ENCODE peak calls at places on chromosome 12, in nine cellular contexts. One of them, this sample, is unnamed.

GRCh38 chr12:2795291-2796186 is 769 bp downstream of the FKBP4 start:
- DNase-seq in stimulated activated CD8-positive, alpha-beta memory T cell treated with anti-CD3 and anti-CD28 coated beads, Interleukin-15, amount 100 ng/mL, for 24 hours: peak
- DNase-seq in midbrain: peak
- DNase-seq in Right ventricle myocardium superior: peak
- DNase-seq in activated naive CD4-positive, alpha-beta T cell treated with anti-CD3 and anti-CD28 coated beads, Interleukin-2, amount 50 U/mL, for 72 hours: peak
- DNase-seq in stimulated activated CD4-positive, alpha-beta T cell treated with anti-CD3 and anti-CD28 coated beads, Interleukin-12 subunit alpha, Interleukin-12 subunit beta, amount 100 ng/mL, for 48 hours: peak
- DNase-seq in small intestine: peak
- DNase-seq in NCI-H82: peak
- DNase-seq in left colon: peak
- DNase-seq in this sample: peak

GRCh38 chr12:80491176-80491575 is 47.1 kb downstream of the PTPRQ start:
- DNase-seq in stimulated activated CD8-positive, alpha-beta memory T cell treated with anti-CD3 and anti-CD28 coated beads, Interleukin-15, amount 100 ng/mL, for 24 hours: no peak
- DNase-seq in midbrain: no peak
- DNase-seq in Right ventricle myocardium superior: no peak
- DNase-seq in activated naive CD4-positive, alpha-beta T cell treated with anti-CD3 and anti-CD28 coated beads, Interleukin-2, amount 50 U/mL, for 72 hours: no peak
- DNase-seq in stimulated activated CD4-positive, alpha-beta T cell treated with anti-CD3 and anti-CD28 coated beads, Interleukin-12 subunit alpha, Interleukin-12 subunit beta, amount 100 ng/mL, for 48 hours: no peak
- DNase-seq in small intestine: no peak
- DNase-seq in NCI-H82: no peak
- DNase-seq in left colon: no peak
- DNase-seq in this sample: no peak

GRCh38 chr12:122870867-122871664 is 24.9 kb downstream of the VPS37B start:
- DNase-seq in stimulated activated CD8-positive, alpha-beta memory T cell treated with anti-CD3 and anti-CD28 coated beads, Interleukin-15, amount 100 ng/mL, for 24 hours: no peak
- DNase-seq in midbrain: peak
- DNase-seq in Right ventricle myocardium superior: peak
- DNase-seq in activated naive CD4-positive, alpha-beta T cell treated with anti-CD3 and anti-CD28 coated beads, Interleukin-2, amount 50 U/mL, for 72 hours: no peak
- DNase-seq in stimulated activated CD4-positive, alpha-beta T cell treated with anti-CD3 and anti-CD28 coated beads, Interleukin-12 subunit alpha, Interleukin-12 subunit beta, amount 100 ng/mL, for 48 hours: no peak
- DNase-seq in small intestine: peak
- DNase-seq in NCI-H82: no peak
- DNase-seq in left colon: peak
- DNase-seq in this sample: no peak

GRCh38 chr12:991350-992278 is 591 bp downstream of the ERC1 start:
- DNase-seq in stimulated activated CD8-positive, alpha-beta memory T cell treated with anti-CD3 and anti-CD28 coated beads, Interleukin-15, amount 100 ng/mL, for 24 hours: no peak
- DNase-seq in midbrain: no peak
- DNase-seq in Right ventricle myocardium superior: no peak
- DNase-seq in activated naive CD4-positive, alpha-beta T cell treated with anti-CD3 and anti-CD28 coated beads, Interleukin-2, amount 50 U/mL, for 72 hours: no peak
- DNase-seq in stimulated activated CD4-positive, alpha-beta T cell treated with anti-CD3 and anti-CD28 coated beads, Interleukin-12 subunit alpha, Interleukin-12 subunit beta, amount 100 ng/mL, for 48 hours: no peak
- DNase-seq in small intestine: no peak
- DNase-seq in NCI-H82: peak
- DNase-seq in left colon: no peak
- DNase-seq in this sample: peak

GRCh38 chr12:82411561-82412230 is 53.4 kb downstream of the METTL25 start:
- DNase-seq in stimulated activated CD8-positive, alpha-beta memory T cell treated with anti-CD3 and anti-CD28 coated beads, Interleukin-15, amount 100 ng/mL, for 24 hours: no peak
- DNase-seq in midbrain: no peak
- DNase-seq in Right ventricle myocardium superior: no peak
- DNase-seq in activated naive CD4-positive, alpha-beta T cell treated with anti-CD3 and anti-CD28 coated beads, Interleukin-2, amount 50 U/mL, for 72 hours: no peak
- DNase-seq in stimulated activated CD4-positive, alpha-beta T cell treated with anti-CD3 and anti-CD28 coated beads, Interleukin-12 subunit alpha, Interleukin-12 subunit beta, amount 100 ng/mL, for 48 hours: no peak
- DNase-seq in small intestine: no peak
- DNase-seq in NCI-H82: no peak
- DNase-seq in left colon: no peak
- DNase-seq in this sample: no peak

GRCh38 chr12:129136694-129137325 is 283.5 kb downstream of the GLT1D1 start:
- DNase-seq in stimulated activated CD8-positive, alpha-beta memory T cell treated with anti-CD3 and anti-CD28 coated beads, Interleukin-15, amount 100 ng/mL, for 24 hours: no peak
- DNase-seq in midbrain: no peak
- DNase-seq in Right ventricle myocardium superior: no peak
- DNase-seq in activated naive CD4-positive, alpha-beta T cell treated with anti-CD3 and anti-CD28 coated beads, Interleukin-2, amount 50 U/mL, for 72 hours: no peak
- DNase-seq in stimulated activated CD4-positive, alpha-beta T cell treated with anti-CD3 and anti-CD28 coated beads, Interleukin-12 subunit alpha, Interleukin-12 subunit beta, amount 100 ng/mL, for 48 hours: no peak
- DNase-seq in small intestine: no peak
- DNase-seq in NCI-H82: no peak
- DNase-seq in left colon: no peak
- DNase-seq in this sample: no peak

GRCh38 chr12:91940826-91941225 is 204.8 kb downstream of the BTG1 start:
- DNase-seq in stimulated activated CD8-positive, alpha-beta memory T cell treated with anti-CD3 and anti-CD28 coated beads, Interleukin-15, amount 100 ng/mL, for 24 hours: no peak
- DNase-seq in midbrain: no peak
- DNase-seq in Right ventricle myocardium superior: no peak
- DNase-seq in activated naive CD4-positive, alpha-beta T cell treated with anti-CD3 and anti-CD28 coated beads, Interleukin-2, amount 50 U/mL, for 72 hours: no peak
- DNase-seq in stimulated activated CD4-positive, alpha-beta T cell treated with anti-CD3 and anti-CD28 coated beads, Interleukin-12 subunit alpha, Interleukin-12 subunit beta, amount 100 ng/mL, for 48 hours: no peak
- DNase-seq in small intestine: no peak
- DNase-seq in NCI-H82: no peak
- DNase-seq in left colon: no peak
- DNase-seq in this sample: no peak

GRCh38 chr12:115023279-115023678 is 339.3 kb upstream of the TBX3 start:
- DNase-seq in stimulated activated CD8-positive, alpha-beta memory T cell treated with anti-CD3 and anti-CD28 coated beads, Interleukin-15, amount 100 ng/mL, for 24 hours: no peak
- DNase-seq in midbrain: no peak
- DNase-seq in Right ventricle myocardium superior: peak
- DNase-seq in activated naive CD4-positive, alpha-beta T cell treated with anti-CD3 and anti-CD28 coated beads, Interleukin-2, amount 50 U/mL, for 72 hours: no peak
- DNase-seq in stimulated activated CD4-positive, alpha-beta T cell treated with anti-CD3 and anti-CD28 coated beads, Interleukin-12 subunit alpha, Interleukin-12 subunit beta, amount 100 ng/mL, for 48 hours: no peak
- DNase-seq in small intestine: no peak
- DNase-seq in NCI-H82: no peak
- DNase-seq in left colon: peak
- DNase-seq in this sample: no peak

This sample was measured in mesothelial cell of epicardium.